ENCODE peak calls at places on chromosomes 5 and 9, in seven cellular contexts. One of them, this sample, is unnamed.

GRCh38 chr5:143826909-143827514 is 15.1 kb downstream of the HMHB1 start:
- DNase-seq in epithelial cell of proximal tubule: no peak
- DNase-seq in ascending aorta: no peak
- DNase-seq in left lung: no peak
- DNase-seq in testis: no peak
- DNase-seq in heart right ventricle: no peak
- DNase-seq in prostate gland: no peak
- DNase-seq in this sample: peak; percentile 19

GRCh38 chr5:143010335-143010734 is 240.2 kb downstream of the ARHGAP26 start:
- DNase-seq in epithelial cell of proximal tubule: no peak
- DNase-seq in ascending aorta: no peak
- DNase-seq in left lung: no peak
- DNase-seq in testis: no peak
- DNase-seq in heart right ventricle: no peak
- DNase-seq in prostate gland: no peak
- DNase-seq in this sample: no peak

GRCh38 chr5:9544502-9545300 is 1.2 kb downstream of the SEMA5A start:
- DNase-seq in epithelial cell of proximal tubule: no peak
- DNase-seq in ascending aorta: no peak
- DNase-seq in left lung: peak; percentile 80
- DNase-seq in testis: peak; percentile 91
- DNase-seq in heart right ventricle: peak; percentile 87
- DNase-seq in prostate gland: peak; percentile 86
- DNase-seq in this sample: no peak

GRCh38 chr5:170380361-170380951 is 8.7 kb downstream of the KCNMB1 start:
- DNase-seq in epithelial cell of proximal tubule: no peak
- DNase-seq in ascending aorta: no peak
- DNase-seq in left lung: no peak
- DNase-seq in testis: no peak
- DNase-seq in heart right ventricle: no peak
- DNase-seq in prostate gland: no peak
- DNase-seq in this sample: no peak

GRCh38 chr9:137621131-137621757 is 2.4 kb downstream of the EHMT1 start:
- DNase-seq in epithelial cell of proximal tubule: no peak
- DNase-seq in ascending aorta: no peak
- DNase-seq in left lung: no peak
- DNase-seq in testis: no peak
- DNase-seq in heart right ventricle: no peak
- DNase-seq in prostate gland: no peak
- DNase-seq in this sample: no peak

GRCh38 chr5:73513996-73514395 is 15.8 kb downstream of the BTF3 start:
- DNase-seq in epithelial cell of proximal tubule: no peak
- DNase-seq in ascending aorta: no peak
- DNase-seq in left lung: no peak
- DNase-seq in testis: no peak
- DNase-seq in heart right ventricle: no peak
- DNase-seq in prostate gland: no peak
- DNase-seq in this sample: no peak

GRCh38 chr9:135356796-135357195 is 122.8 kb upstream of the PPP1R26 start:
- DNase-seq in epithelial cell of proximal tubule: no peak
- DNase-seq in ascending aorta: no peak
- DNase-seq in left lung: no peak
- DNase-seq in testis: no peak
- DNase-seq in heart right ventricle: no peak
- DNase-seq in prostate gland: no peak
- DNase-seq in this sample: no peak

GRCh38 chr9:5364294-5364990 is 24.8 kb upstream of the RLN1 start:
- DNase-seq in epithelial cell of proximal tubule: no peak
- DNase-seq in ascending aorta: no peak
- DNase-seq in left lung: no peak
- DNase-seq in testis: no peak
- DNase-seq in heart right ventricle: no peak
- DNase-seq in prostate gland: no peak
- DNase-seq in this sample: peak; percentile 64

GRCh38 chr9:114382951-114383865 is 4.6 kb downstream of the AKNA start:
- DNase-seq in epithelial cell of proximal tubule: no peak
- DNase-seq in ascending aorta: no peak
- DNase-seq in left lung: peak; percentile 41
- DNase-seq in testis: peak; percentile 55
- DNase-seq in heart right ventricle: peak; percentile 37
- DNase-seq in prostate gland: no peak
- DNase-seq in this sample: no peak

GRCh38 chr9:133112361-133113026 is 8.5 kb downstream of the RALGDS start:
- DNase-seq in epithelial cell of proximal tubule: no peak
- DNase-seq in ascending aorta: peak; percentile 80
- DNase-seq in left lung: peak; percentile 91
- DNase-seq in testis: no peak
- DNase-seq in heart right ventricle: peak; percentile 34
- DNase-seq in prostate gland: no peak
- DNase-seq in this sample: no peak

GRCh38 chr9:111992523-111992922 is 95.9 kb downstream of the UGCG start:
- DNase-seq in epithelial cell of proximal tubule: peak; percentile 75
- DNase-seq in ascending aorta: no peak
- DNase-seq in left lung: no peak
- DNase-seq in testis: no peak
- DNase-seq in heart right ventricle: no peak
- DNase-seq in prostate gland: no peak
- DNase-seq in this sample: no peak

GRCh38 chr5:116415182-116415581 is 159.4 kb downstream of the SEMA6A start:
- DNase-seq in epithelial cell of proximal tubule: no peak
- DNase-seq in ascending aorta: no peak
- DNase-seq in left lung: no peak
- DNase-seq in testis: no peak
- DNase-seq in heart right ventricle: no peak
- DNase-seq in prostate gland: no peak
- DNase-seq in this sample: no peak

GRCh38 chr9:92706218-92706940 is 36.4 kb upstream of the IPPK start:
- DNase-seq in epithelial cell of proximal tubule: no peak
- DNase-seq in ascending aorta: no peak
- DNase-seq in left lung: no peak
- DNase-seq in testis: no peak
- DNase-seq in heart right ventricle: no peak
- DNase-seq in prostate gland: no peak
- DNase-seq in this sample: no peak

GRCh38 chr5:159467666-159468065 is 137.4 kb upstream of the IL12B start:
- DNase-seq in epithelial cell of proximal tubule: no peak
- DNase-seq in ascending aorta: no peak
- DNase-seq in left lung: no peak
- DNase-seq in testis: no peak
- DNase-seq in heart right ventricle: no peak
- DNase-seq in prostate gland: no peak
- DNase-seq in this sample: no peak

GRCh38 chr9:30774326-30774725 is 1610.1 kb upstream of the ACO1 start:
- DNase-seq in epithelial cell of proximal tubule: no peak
- DNase-seq in ascending aorta: no peak
- DNase-seq in left lung: no peak
- DNase-seq in testis: peak; percentile 22
- DNase-seq in heart right ventricle: no peak
- DNase-seq in prostate gland: no peak
- DNase-seq in this sample: peak; percentile 18

GRCh38 chr5:138647261-138647788 is 72.1 kb upstream of the HSPA9 start:
- DNase-seq in epithelial cell of proximal tubule: no peak
- DNase-seq in ascending aorta: no peak
- DNase-seq in left lung: no peak
- DNase-seq in testis: no peak
- DNase-seq in heart right ventricle: no peak
- DNase-seq in prostate gland: no peak
- DNase-seq in this sample: no peak

GRCh38 chr9:86135374-86135773 is 36.0 kb upstream of the GOLM1 start:
- DNase-seq in epithelial cell of proximal tubule: no peak
- DNase-seq in ascending aorta: no peak
- DNase-seq in left lung: no peak
- DNase-seq in testis: no peak
- DNase-seq in heart right ventricle: no peak
- DNase-seq in prostate gland: no peak
- DNase-seq in this sample: no peak

GRCh38 chr5:58156977-58157701 is 302.7 kb downstream of the PLK2 start:
- DNase-seq in epithelial cell of proximal tubule: no peak
- DNase-seq in ascending aorta: no peak
- DNase-seq in left lung: no peak
- DNase-seq in testis: no peak
- DNase-seq in heart right ventricle: no peak
- DNase-seq in prostate gland: no peak
- DNase-seq in this sample: no peak

GRCh38 chr5:56816546-56817081 is 1.3 kb downstream of the MAP3K1 start:
- DNase-seq in epithelial cell of proximal tubule: no peak
- DNase-seq in ascending aorta: no peak
- DNase-seq in left lung: peak; percentile 67
- DNase-seq in testis: peak; percentile 59
- DNase-seq in heart right ventricle: peak; percentile 58
- DNase-seq in prostate gland: peak; percentile 55
- DNase-seq in this sample: no peak

GRCh38 chr9:108142504-108143201 is 653.1 kb upstream of the KLF4 start:
- DNase-seq in epithelial cell of proximal tubule: peak; percentile 84
- DNase-seq in ascending aorta: peak; percentile 25
- DNase-seq in left lung: no peak
- DNase-seq in testis: peak; percentile 88
- DNase-seq in heart right ventricle: peak; percentile 76
- DNase-seq in prostate gland: peak; percentile 95
- DNase-seq in this sample: peak; percentile 79

GRCh38 chr9:80951675-80952074 is 737.7 kb downstream of the TLE1 start:
- DNase-seq in epithelial cell of proximal tubule: no peak
- DNase-seq in ascending aorta: no peak
- DNase-seq in left lung: no peak
- DNase-seq in testis: no peak
- DNase-seq in heart right ventricle: no peak
- DNase-seq in prostate gland: no peak
- DNase-seq in this sample: no peak

GRCh38 chr9:132749316-132749715 is 79.1 kb downstream of the GTF3C4 start:
- DNase-seq in epithelial cell of proximal tubule: no peak
- DNase-seq in ascending aorta: no peak
- DNase-seq in left lung: peak; percentile 16
- DNase-seq in testis: no peak
- DNase-seq in heart right ventricle: no peak
- DNase-seq in prostate gland: no peak
- DNase-seq in this sample: no peak

GRCh38 chr5:77282337-77283027 is 72.0 kb downstream of the PDE8B start:
- DNase-seq in epithelial cell of proximal tubule: no peak
- DNase-seq in ascending aorta: no peak
- DNase-seq in left lung: no peak
- DNase-seq in testis: no peak
- DNase-seq in heart right ventricle: no peak
- DNase-seq in prostate gland: peak; percentile 33
- DNase-seq in this sample: peak; percentile 54

DNA sequence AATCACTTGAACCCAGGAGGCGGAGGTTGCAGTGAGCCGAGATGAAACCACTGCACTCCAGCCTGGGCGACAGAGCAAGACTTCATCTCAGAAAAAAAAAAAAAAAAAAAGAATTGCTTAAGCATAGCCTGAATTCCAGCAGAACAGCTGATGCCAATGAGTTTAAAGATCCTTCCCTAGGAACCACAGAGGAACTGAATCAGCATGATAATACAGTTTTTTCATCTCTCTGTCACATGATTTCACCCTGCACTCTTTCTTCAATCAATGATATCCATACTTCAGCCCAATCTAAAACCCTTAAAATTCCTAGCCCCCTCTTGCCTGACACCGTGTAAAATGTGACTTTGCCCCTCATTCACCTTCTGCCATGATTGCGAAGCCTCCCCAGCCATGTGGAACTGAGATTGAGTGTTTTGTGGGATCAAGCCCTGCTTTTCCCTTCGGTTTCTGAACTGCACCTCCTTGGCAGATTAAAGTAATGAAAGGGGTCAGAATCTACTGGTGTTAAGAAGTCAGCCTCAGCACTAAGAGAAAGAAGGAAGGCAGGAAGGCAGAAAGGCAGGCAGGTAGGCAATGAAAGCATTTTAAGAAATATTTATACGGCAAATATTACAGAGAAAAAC is 20.9 kb upstream of the DMXL1 start:
- DNase-seq in epithelial cell of proximal tubule: peak; percentile 58
- DNase-seq in ascending aorta: no peak
- DNase-seq in left lung: no peak
- DNase-seq in testis: no peak
- DNase-seq in heart right ventricle: no peak
- DNase-seq in prostate gland: no peak
- DNase-seq in this sample: no peak
- H3K4me3 ChIP-seq in epithelial cell of proximal tubule: no peak overlapping the region
- H3K4me3 ChIP-seq in ascending aorta: no peak overlapping the region
- H3K4me3 ChIP-seq in left lung: no peak overlapping the region
- H3K4me3 ChIP-seq in testis: no peak overlapping the region
- H3K4me3 ChIP-seq in heart right ventricle: no peak overlapping the region
- H3K4me3 ChIP-seq in prostate gland: no peak overlapping the region
- H3K4me3 ChIP-seq in this sample: no peak overlapping the region

GRCh38 chr9:36866840-36867239 is 167.2 kb downstream of the PAX5 start:
- DNase-seq in epithelial cell of proximal tubule: no peak
- DNase-seq in ascending aorta: no peak
- DNase-seq in left lung: no peak
- DNase-seq in testis: no peak
- DNase-seq in heart right ventricle: no peak
- DNase-seq in prostate gland: no peak
- DNase-seq in this sample: no peak
- TF ChIP-seq CTCF in epithelial cell of proximal tubule: peak; percentile 17
- TF ChIP-seq CTCF in ascending aorta: no peak
- TF ChIP-seq CTCF in left lung: no peak
- TF ChIP-seq CTCF in testis: no peak
- TF ChIP-seq CTCF in heart right ventricle: no peak
- TF ChIP-seq CTCF in prostate gland: no peak
- TF ChIP-seq CTCF in this sample: peak; percentile 9

GRCh38 chr5:174532453-174533126 is 191.8 kb upstream of the MSX2 start:
- DNase-seq in epithelial cell of proximal tubule: peak; percentile 67
- DNase-seq in ascending aorta: peak; percentile 64
- DNase-seq in left lung: peak; percentile 87
- DNase-seq in testis: peak; percentile 87
- DNase-seq in heart right ventricle: peak; percentile 52
- DNase-seq in prostate gland: peak; percentile 87
- DNase-seq in this sample: peak; percentile 70

GRCh38 chr5:174531782-174532191 is 192.6 kb upstream of the MSX2 start:
- DNase-seq in epithelial cell of proximal tubule: peak; percentile 20
- DNase-seq in ascending aorta: no peak
- DNase-seq in left lung: no peak
- DNase-seq in testis: no peak
- DNase-seq in heart right ventricle: no peak
- DNase-seq in prostate gland: no peak
- DNase-seq in this sample: no peak

GRCh38 chr5:174533771-174534221 is 190.6 kb upstream of the MSX2 start:
- DNase-seq in epithelial cell of proximal tubule: peak; percentile 45
- DNase-seq in ascending aorta: no peak
- DNase-seq in left lung: no peak
- DNase-seq in testis: no peak
- DNase-seq in heart right ventricle: no peak
- DNase-seq in prostate gland: no peak
- DNase-seq in this sample: no peak

GRCh38 chr5:174535691-174536090 is 188.7 kb upstream of the MSX2 start:
- DNase-seq in epithelial cell of proximal tubule: no peak
- DNase-seq in ascending aorta: no peak
- DNase-seq in left lung: no peak
- DNase-seq in testis: no peak
- DNase-seq in heart right ventricle: no peak
- DNase-seq in prostate gland: no peak
- DNase-seq in this sample: no peak

GRCh38 chr5:174533127-174533453 is 191.3 kb upstream of the MSX2 start:
- DNase-seq in epithelial cell of proximal tubule: no peak
- DNase-seq in ascending aorta: no peak
- DNase-seq in left lung: no peak
- DNase-seq in testis: no peak
- DNase-seq in heart right ventricle: no peak
- DNase-seq in prostate gland: no peak
- DNase-seq in this sample: no peak
- H3K4me3 ChIP-seq in epithelial cell of proximal tubule: no peak overlapping the region
- H3K4me3 ChIP-seq in ascending aorta: no peak overlapping the region
- H3K4me3 ChIP-seq in left lung: no peak overlapping the region
- H3K4me3 ChIP-seq in testis: no peak overlapping the region
- H3K4me3 ChIP-seq in heart right ventricle: no peak overlapping the region
- H3K4me3 ChIP-seq in prostate gland: no peak overlapping the region
- H3K4me3 ChIP-seq in this sample: no peak overlapping the region

GRCh38 chr9:90890146-90890545 is 88.5 kb downstream of the SYK start:
- DNase-seq in epithelial cell of proximal tubule: no peak
- DNase-seq in ascending aorta: no peak
- DNase-seq in left lung: no peak
- DNase-seq in testis: no peak
- DNase-seq in heart right ventricle: no peak
- DNase-seq in prostate gland: no peak
- DNase-seq in this sample: no peak
- TF ChIP-seq CTCF in epithelial cell of proximal tubule: no peak
- TF ChIP-seq CTCF in ascending aorta: no peak
- TF ChIP-seq CTCF in left lung: no peak
- TF ChIP-seq CTCF in testis: no peak
- TF ChIP-seq CTCF in heart right ventricle: no peak
- TF ChIP-seq CTCF in prostate gland: no peak
- TF ChIP-seq CTCF in this sample: no peak